ENCODE peak calls at places on chromosomes 1 and 21, in eight cellular contexts. I is Panc1, D is neural progenitor cell, R is neuronal stem cell, X is tibial nerve, S is tibial artery, M is mammary epithelial cell, N is fibroblast of lung. V is an unnamed sample. For H3K4me1 and H3K36me3, the result is how much of the 10 kb centered on the place peaks cover.

GRCh38 chr1:47174621-47175020 is 15.2 kb downstream of the PDZK1IP1 start:
- DNase-seq in I (no peak), D (no peak), R (no peak), X (no peak), S (no peak), M (no peak), N (no peak), V (no peak)

GRCh38 chr1:77950873-77951272 is 28.0 kb downstream of the FUBP1 start:
- DNase-seq in I (no peak), D (no peak), R (no peak), X (no peak), S (no peak), M (no peak), N (no peak), V (no peak)

GRCh38 chr1:231202125-231202633 is 38.8 kb upstream of the GNPAT start:
- DNase-seq in I (no peak), D (no peak), R (no peak), X (no peak), S (no peak), M (no peak), N (no peak), V (no peak)

GRCh38 chr1:107883562-107883961 is 81.4 kb downstream of the VAV3 start:
- DNase-seq in I (no peak), D (peak), R (no peak), X (no peak), S (peak), M (no peak), N (no peak), V (no peak)

GRCh38 chr1:3186526-3186921 is 117.5 kb downstream of the PRDM16 start:
- DNase-seq in I (no peak), D (peak), R (no peak), X (peak), S (peak), M (no peak), N (peak), V (no peak)

GRCh38 chr1:47738560-47739182 is 258.5 kb downstream of the TRABD2B start:
- DNase-seq in I (no peak), D (peak), R (peak), X (no peak), S (no peak), M (peak), N (peak), V (peak)

GRCh38 chr1:2378441-2378851 is 12.9 kb downstream of the MORN1 start:
- DNase-seq in I (no peak), D (no peak), R (no peak), X (no peak), S (no peak), M (no peak), N (no peak), V (no peak)

GRCh38 chr1:146032613-146033219 is 11.2 kb upstream of the HJV start:
- DNase-seq in I (peak), D (peak), R (no peak), X (no peak), S (no peak), M (peak), N (peak), V (no peak)

GRCh38 chr1:98761238-98761637 is 99.7 kb downstream of the SNX7 start:
- DNase-seq in I (no peak), D (peak), R (no peak), X (no peak), S (no peak), M (peak), N (no peak), V (no peak)

GRCh38 chr1:17600313-17600712 is 60.8 kb downstream of the ARHGEF10L start:
- DNase-seq in I (no peak), D (no peak), R (no peak), X (no peak), S (no peak), M (no peak), N (no peak), V (no peak)

GRCh38 chr1:8473892-8474300 is 156.0 kb downstream of the SLC45A1 start:
- DNase-seq in I (no peak), D (peak), R (no peak), X (no peak), S (no peak), M (no peak), N (no peak), V (no peak)

GRCh38 chr21:35520302-35520701 is 471.2 kb upstream of the RUNX1 start:
- DNase-seq in I (no peak), D (no peak), R (no peak), X (no peak), S (no peak), M (no peak), N (no peak), V (no peak)

GRCh38 chr1:24222778-24223177 is 35.7 kb upstream of the IFNLR1 start:
- DNase-seq in I (no peak), D (no peak), R (no peak), X (no peak), S (no peak), M (no peak), N (no peak), V (no peak)

GRCh38 chr1:198359024-198359653 is 181.3 kb downstream of the ATP6V1G3 start:
- DNase-seq in I (no peak), D (no peak), R (no peak), X (no peak), S (no peak), M (no peak), N (no peak), V (no peak)

GRCh38 chr1:217721692-217722091 is 90.5 kb downstream of the SPATA17 start:
- DNase-seq in I (no peak), D (no peak), R (no peak), X (no peak), S (no peak), M (peak), N (peak), V (no peak)

GRCh38 chr1:156247460-156248322 is at the start of gene PAQR6:
- DNase-seq in I (no peak), D (peak), R (peak), X (peak), S (no peak), M (no peak), N (no peak), V (no peak)

GRCh38 chr21:45074818-45075605 is 632 bp downstream of the ADARB1 start:
- DNase-seq in I (no peak), D (peak), R (peak), X (no peak), S (no peak), M (peak), N (peak), V (peak)

GRCh38 chr1:100896481-100896982 is 642 bp downstream of the SLC30A7 start:
- DNase-seq in I (peak), D (peak), R (no peak), X (no peak), S (peak), M (peak), N (peak), V (no peak)

GRCh38 chr21:22224261-22224660 is 1226.1 kb downstream of the NCAM2 start:
- DNase-seq in I (no peak), D (no peak), R (no peak), X (no peak), S (no peak), M (no peak), N (no peak), V (no peak)

GRCh38 chr1:162187676-162188075 is 118.2 kb downstream of the NOS1AP start:
- DNase-seq in I (no peak), D (no peak), R (no peak), X (no peak), S (peak), M (no peak), N (no peak), V (no peak)

GRCh38 chr1:26889580-26890466 is at the start of gene GPN2:
- DNase-seq in I (no peak), D (peak), R (peak), X (peak), S (peak), M (peak), N (peak), V (peak)

GRCh38 chr1:31814041-31814511 is 1.7 kb downstream of the SPOCD1 start:
- DNase-seq in I (no peak), D (no peak), R (no peak), X (no peak), S (peak), M (no peak), N (no peak), V (no peak)

GRCh38 chr1:173304529-173305227 is 97.5 kb upstream of the TNFSF4 start:
- DNase-seq in I (no peak), D (peak), R (no peak), X (no peak), S (no peak), M (no peak), N (no peak), V (no peak)

GRCh38 chr1:218904401-218904800 is 269.3 kb upstream of the LYPLAL1 start:
- DNase-seq in I (no peak), D (no peak), R (no peak), X (no peak), S (no peak), M (no peak), N (no peak), V (no peak)

GRCh38 chr1:84406209-84406917 is 8.1 kb downstream of the DNASE2B start:
- DNase-seq in I (no peak), D (no peak), R (no peak), X (no peak), S (no peak), M (peak), N (peak), V (no peak)

GRCh38 chr1:41936107-41936506 is 17.4 kb upstream of the HIVEP3 start:
- DNase-seq in I (no peak), D (no peak), R (no peak), X (no peak), S (no peak), M (peak), N (peak), V (no peak)

GRCh38 chr1:9700340-9700739 is 48.8 kb downstream of the PIK3CD start:
- DNase-seq in I (peak), D (no peak), R (no peak), X (no peak), S (no peak), M (peak), N (peak), V (peak)

GRCh38 chr1:91781371-91781825 is 104.6 kb downstream of the TGFBR3 start:
- DNase-seq in I (no peak), D (no peak), R (no peak), X (no peak), S (no peak), M (no peak), N (peak), V (peak)

GRCh38 chr1:26907071-26907922 is 6.5 kb downstream of the NR0B2 start:
- DNase-seq in I (peak), D (no peak), R (no peak), X (no peak), S (no peak), M (peak), N (peak), V (no peak)

GRCh38 chr1:34978926-34979325 is 6.2 kb downstream of the TMEM35B start:
- DNase-seq in I (no peak), D (no peak), R (no peak), X (no peak), S (no peak), M (no peak), N (no peak), V (no peak)

GRCh38 chr1:202952818-202953217 is 5.3 kb downstream of the ADIPOR1 start:
- DNase-seq in I (no peak), D (no peak), R (no peak), X (peak), S (peak), M (peak), N (peak), V (peak)

GRCh38 chr21:45576838-45577737 is 34.8 kb upstream of the SLC19A1 start:
- DNase-seq in I (no peak), D (no peak), R (no peak), X (no peak), S (no peak), M (no peak), N (no peak), V (no peak)

GRCh38 chr1:7379445-7379971 is 391.6 kb upstream of the VAMP3 start:
- DNase-seq in I (no peak), D (peak), R (peak), X (no peak), S (no peak), M (peak), N (peak), V (no peak)

GRCh38 chr1:113980120-113980519 is 846 bp downstream of the OLFML3 start:
- DNase-seq in I (no peak), D (no peak), R (no peak), X (peak), S (peak), M (no peak), N (peak), V (peak)

GRCh38 chr21:40846566-40847411 is at the start of gene DSCAM:
- DNase-seq in I (no peak), D (peak), R (peak), X (no peak), S (no peak), M (peak), N (peak), V (no peak)
- H3K4me3 ChIP-seq in I (peak), D (peak), R (no peak), X (peak), S (no peak), M (peak), N (no peak), V (no peak)

GRCh38 chr1:111223126-111223443 is 4.4 kb upstream of the CHI3L2 start:
- DNase-seq in I (no peak), D (no peak), R (no peak), X (no peak), S (no peak), M (no peak), N (no peak), V (no peak)
- H3K4me1 ChIP-seq in I (under half), D (under half), R (under half), X (under half), S (under half), M (under half), N (under half), V (under half)

DNA sequence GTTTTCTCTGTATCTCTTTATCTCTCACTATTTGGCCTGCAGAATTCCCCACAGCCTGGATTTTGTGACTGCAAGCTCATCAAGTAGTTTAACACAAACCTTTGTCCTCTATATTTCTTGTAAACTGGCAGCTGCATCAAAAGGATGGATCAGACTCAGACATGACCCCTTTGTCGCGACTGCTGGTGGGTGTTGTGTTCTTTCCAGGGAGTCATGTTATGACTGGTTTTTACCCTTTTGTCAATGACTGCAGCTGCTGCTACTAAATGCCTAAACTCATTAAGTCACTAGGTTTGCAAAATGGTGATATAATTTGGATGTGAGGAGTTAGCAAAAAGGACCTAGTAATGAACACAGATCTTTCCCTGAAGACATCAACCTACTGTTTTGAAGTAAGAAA is 10.2 kb upstream of the TOMM20 start:
- DNase-seq in I (no peak), D (no peak), R (no peak), X (no peak), S (no peak), M (no peak), N (no peak), V (no peak)
- H3K36me3 ChIP-seq in I (under half), D (under half), R (half or more), X (half or more), S (half or more), M (under half), N (under half), V (half or more)

GRCh38 chr1:45205000-45205909 is 1.1 kb downstream of the ZSWIM5 start:
- DNase-seq in I (no peak), D (peak), R (peak), X (peak), S (peak), M (no peak), N (peak), V (peak)
- H3K4me3 ChIP-seq in I (peak), D (peak), R (peak), X (peak), S (peak), M (no peak), N (peak), V (no peak)

GRCh38 chr1:184514447-184514846 is 127.6 kb downstream of the C1orf21 start:
- DNase-seq in I (no peak), D (no peak), R (no peak), X (no peak), S (no peak), M (no peak), N (no peak), V (no peak)

GRCh38 chr1:184510110-184510509 is 123.3 kb downstream of the C1orf21 start:
- DNase-seq in I (no peak), D (no peak), R (no peak), X (no peak), S (no peak), M (no peak), N (no peak), V (no peak)

GRCh38 chr1:184513966-184514365 is 127.1 kb downstream of the C1orf21 start:
- DNase-seq in I (no peak), D (no peak), R (no peak), X (no peak), S (peak), M (peak), N (peak), V (no peak)

GRCh38 chr1:184512724-184513123 is 125.9 kb downstream of the C1orf21 start:
- DNase-seq in I (no peak), D (no peak), R (no peak), X (no peak), S (no peak), M (no peak), N (no peak), V (no peak)

DNA sequence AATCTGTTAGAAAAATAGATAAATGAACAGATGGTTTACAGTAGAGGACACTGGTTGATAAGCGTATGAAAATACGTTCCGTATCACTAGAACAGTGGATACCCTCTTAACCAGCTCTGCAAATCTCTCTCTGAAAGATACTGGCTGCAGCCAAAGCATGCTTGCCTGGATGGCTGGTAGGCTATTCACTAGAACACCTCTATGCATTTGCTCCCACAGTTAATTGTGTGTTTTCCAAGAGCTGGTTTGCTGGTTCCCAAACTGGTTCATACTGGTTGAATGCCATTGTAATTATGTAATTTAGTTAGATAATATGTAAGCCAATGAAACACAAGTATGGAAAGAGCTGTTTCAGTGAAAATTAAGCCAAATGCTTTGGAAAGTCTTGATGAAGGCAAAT is 126.6 kb downstream of the C1orf21 start:
- DNase-seq in I (no peak), D (no peak), R (no peak), X (no peak), S (no peak), M (no peak), N (peak), V (no peak)
- H3K4me1 ChIP-seq in I (under half), D (under half), R (under half), X (under half), S (under half), M (under half), N (under half), V (under half)

DNA sequence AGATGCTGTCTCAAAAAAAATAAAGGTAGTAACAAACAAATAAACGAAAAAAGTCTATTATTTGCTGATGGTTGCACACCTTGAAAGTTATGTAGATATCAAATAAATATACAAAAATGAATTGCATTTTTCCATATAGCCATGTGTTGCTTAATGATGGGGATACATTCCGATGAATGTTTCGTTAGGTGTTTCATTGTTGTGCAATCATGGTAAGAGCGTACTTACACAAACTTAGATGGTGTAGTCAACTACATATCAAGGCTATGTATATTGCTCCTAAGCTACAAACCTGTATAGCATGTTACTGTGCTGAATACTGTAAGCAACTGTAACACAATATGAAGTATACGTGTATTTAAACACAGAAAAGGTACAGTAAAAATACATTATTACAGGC is 34.4 kb downstream of the AHCTF1 start:
- DNase-seq in I (no peak), D (no peak), R (no peak), X (no peak), S (no peak), M (no peak), N (no peak), V (no peak)
- H3K36me3 ChIP-seq in I (half or more), D (under half), R (half or more), X (half or more), S (half or more), M (under half), N (under half), V (half or more)

DNA sequence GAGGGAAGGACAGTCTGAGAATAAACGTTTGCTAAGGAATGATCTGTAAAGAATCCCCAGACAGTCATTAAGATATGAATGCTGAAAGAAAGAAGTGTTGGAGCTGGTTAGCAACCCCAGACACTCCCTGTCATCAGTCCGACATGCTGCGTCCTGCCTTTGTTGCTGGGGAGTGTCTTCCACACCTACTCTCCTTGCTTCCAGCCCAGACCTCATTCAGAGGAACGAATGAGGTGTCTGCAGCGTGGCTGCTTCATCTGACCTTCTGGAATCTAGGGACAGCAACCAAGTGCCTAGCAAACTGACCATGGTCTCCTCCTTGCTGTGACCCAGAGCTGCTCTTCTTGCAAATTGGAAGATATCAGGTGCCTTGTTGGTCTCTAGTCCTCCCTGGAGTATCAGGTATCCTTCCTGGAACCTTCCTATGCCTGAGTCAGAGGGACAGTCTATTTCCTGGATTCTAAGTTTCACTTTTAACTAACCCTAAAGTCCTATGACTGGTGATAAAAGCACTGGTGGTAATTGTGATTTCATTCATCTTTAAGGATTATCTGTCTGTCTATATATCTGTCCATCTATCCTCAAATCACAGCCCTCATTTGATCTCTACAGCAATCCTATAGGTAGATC is 45.3 kb downstream of the NFASC start:
- DNase-seq in I (no peak), D (no peak), R (no peak), X (no peak), S (no peak), M (peak), N (no peak), V (no peak)
- H3K4me3 ChIP-seq in I (no peak), D (no peak), R (no peak), X (no peak), S (no peak), M (peak), N (no peak), V (no peak)